ENCODE peak calls at places on chromosomes 11 and 22, in nine cellular contexts. D, G, S, W, C, P, B, E and V are unnamed samples.

GRCh38 chr11:61870429-61871039 is 20.8 kb downstream of the FADS3 start:
- DNase-seq in D (no peak), G (no peak), S (peak; percentile 49), W (no peak), C (no peak), P (no peak), B (no peak), E (no peak), V (no peak)

GRCh38 chr11:75031771-75032549 is 43.2 kb downstream of the NEU3 start:
- DNase-seq in D (peak; percentile 87), G (peak; percentile 86), S (peak; percentile 36), W (peak; percentile 79), C (peak; percentile 71), P (peak; percentile 26), B (peak; percentile 86), E (peak; percentile 69), V (peak; percentile 96)

GRCh38 chr11:69365567-69365966 is 71.6 kb downstream of the MYEOV start:
- DNase-seq in D (no peak), G (no peak), S (no peak), W (no peak), C (no peak), P (no peak), B (no peak), E (no peak), V (peak; percentile 7)

GRCh38 chr11:27934830-27935145 is 173.2 kb downstream of the KIF18A start:
- DNase-seq in D (peak; percentile 88), G (no peak), S (peak; percentile 72), W (no peak), C (peak; percentile 98), P (no peak), B (peak; percentile 99), E (no peak), V (no peak)

GRCh38 chr11:69074375-69074774 is 25.6 kb downstream of the TPCN2 start:
- DNase-seq in D (no peak), G (no peak), S (no peak), W (no peak), C (no peak), P (no peak), B (no peak), E (no peak), V (no peak)

GRCh38 chr11:107562647-107563208 is 2.8 kb downstream of the ALKBH8 start:
- DNase-seq in D (no peak), G (no peak), S (no peak), W (no peak), C (peak; percentile 88), P (no peak), B (peak; percentile 98), E (no peak), V (no peak)

GRCh38 chr11:120956710-120957500 is 67.0 kb upstream of the TBCEL start:
- DNase-seq in D (no peak), G (no peak), S (no peak), W (no peak), C (no peak), P (no peak), B (no peak), E (peak; percentile 8), V (peak; percentile 83)

GRCh38 chr22:40211481-40212052 is 33.8 kb downstream of the TNRC6B start:
- DNase-seq in D (no peak), G (no peak), S (no peak), W (no peak), C (no peak), P (no peak), B (no peak), E (no peak), V (no peak)

GRCh38 chr11:57240757-57241156 is 3.7 kb upstream of the APLNR start:
- DNase-seq in D (peak; percentile 97), G (peak; percentile 13), S (no peak), W (no peak), C (no peak), P (no peak), B (no peak), E (no peak), V (peak; percentile 89)

GRCh38 chr22:24553597-24554315 is 1.2 kb downstream of the GUCD1 start:
- DNase-seq in D (no peak), G (no peak), S (peak; percentile 19), W (no peak), C (no peak), P (no peak), B (peak; percentile 33), E (no peak), V (no peak)

GRCh38 chr22:25816522-25817059 is 74.6 kb downstream of the MYO18B start:
- DNase-seq in D (no peak), G (no peak), S (no peak), W (no peak), C (no peak), P (no peak), B (no peak), E (no peak), V (no peak)

GRCh38 chr22:19448076-19448607 is 631 bp upstream of the C22orf39 start:
- DNase-seq in D (peak; percentile 73), G (peak; percentile 67), S (peak; percentile 74), W (peak; percentile 83), C (peak; percentile 83), P (no peak), B (peak; percentile 58), E (peak; percentile 18), V (peak; percentile 73)

GRCh38 chr11:114091791-114092397 is 32.4 kb downstream of the ZBTB16 start:
- DNase-seq in D (peak; percentile 76), G (no peak), S (no peak), W (no peak), C (no peak), P (no peak), B (no peak), E (no peak), V (peak; percentile 57)

GRCh38 chr11:9138612-9139579 is 47.5 kb upstream of the SCUBE2 start:
- DNase-seq in D (no peak), G (no peak), S (peak; percentile 59), W (no peak), C (peak; percentile 92), P (peak; percentile 13), B (peak; percentile 94), E (peak; percentile 33), V (no peak)

GRCh38 chr22:22959147-22959827 is 71.7 kb downstream of the IGLL5 start:
- DNase-seq in D (peak; percentile 84), G (peak; percentile 79), S (peak; percentile 88), W (peak; percentile 77), C (peak; percentile 69), P (peak; percentile 43), B (peak; percentile 76), E (peak; percentile 73), V (peak; percentile 92)